ENCODE peak calls at places on chromosomes 3 and 15, in four cellular contexts. U, L, B and M are unnamed samples.

GRCh38 chr3:24264748-24265158 is 229.9 kb downstream of the THRB start:
- DNase-seq in U (peak), L (no peak), B (peak), M (peak)

GRCh38 chr3:150421799-150422548 is 13.9 kb downstream of the TSC22D2 start:
- DNase-seq in U (no peak), L (no peak), B (no peak), M (no peak)

GRCh38 chr3:153115326-153115725 is 46.7 kb upstream of the RAP2B start:
- DNase-seq in U (no peak), L (no peak), B (no peak), M (no peak)

GRCh38 chr3:150150633-150151032 is 179.9 kb upstream of the PFN2 start:
- DNase-seq in U (no peak), L (no peak), B (no peak), M (no peak)

GRCh38 chr15:63909819-63910437 is 76.2 kb upstream of the HERC1 start:
- DNase-seq in U (peak), L (no peak), B (no peak), M (no peak)

GRCh38 chr3:18780941-18781340 is 355.8 kb upstream of the SATB1 start:
- DNase-seq in U (no peak), L (no peak), B (no peak), M (no peak)

GRCh38 chr3:13401149-13401548 is 19.0 kb downstream of the NUP210 start:
- DNase-seq in U (no peak), L (no peak), B (no peak), M (no peak)

GRCh38 chr15:69812881-69813280 is 284.8 kb downstream of the TLE3 start:
- DNase-seq in U (no peak), L (no peak), B (no peak), M (no peak)

GRCh38 chr3:59127071-59127470 is 77.2 kb upstream of the CFAP20DC start:
- DNase-seq in U (peak), L (no peak), B (no peak), M (no peak)

GRCh38 chr3:45462522-45463262 is 74.3 kb downstream of the LARS2 start:
- DNase-seq in U (no peak), L (no peak), B (no peak), M (no peak)

GRCh38 chr3:69869643-69870042 is 129.9 kb upstream of the SAMMSON start:
- DNase-seq in U (no peak), L (no peak), B (no peak), M (no peak)

GRCh38 chr3:194095464-194095863 is 40.5 kb upstream of the HES1 start:
- DNase-seq in U (no peak), L (no peak), B (peak), M (no peak)

GRCh38 chr3:143573904-143574303 is 274.4 kb downstream of the SLC9A9 start:
- DNase-seq in U (no peak), L (no peak), B (no peak), M (no peak)

GRCh38 chr3:33006571-33007286 is 55.3 kb downstream of the CCR4 start:
- DNase-seq in U (no peak), L (no peak), B (no peak), M (no peak)

GRCh38 chr3:57164606-57165573 is at the start of gene IL17RD:
- DNase-seq in U (peak), L (peak), B (peak), M (peak)

GRCh38 chr15:45279024-45279697 is 27.1 kb downstream of the SLC28A2 start:
- DNase-seq in U (peak), L (peak), B (peak), M (peak)

GRCh38 chr3:136142592-136142991 is 53.5 kb downstream of the MSL2 start:
- DNase-seq in U (no peak), L (no peak), B (peak), M (peak)

GRCh38 chr15:96345560-96346389 is 15.3 kb downstream of the NR2F2 start:
- DNase-seq in U (peak), L (no peak), B (peak), M (no peak)

GRCh38 chr3:195411831-195412230 is 31.0 kb downstream of the ACAP2 start:
- DNase-seq in U (no peak), L (no peak), B (no peak), M (no peak)

DNA sequence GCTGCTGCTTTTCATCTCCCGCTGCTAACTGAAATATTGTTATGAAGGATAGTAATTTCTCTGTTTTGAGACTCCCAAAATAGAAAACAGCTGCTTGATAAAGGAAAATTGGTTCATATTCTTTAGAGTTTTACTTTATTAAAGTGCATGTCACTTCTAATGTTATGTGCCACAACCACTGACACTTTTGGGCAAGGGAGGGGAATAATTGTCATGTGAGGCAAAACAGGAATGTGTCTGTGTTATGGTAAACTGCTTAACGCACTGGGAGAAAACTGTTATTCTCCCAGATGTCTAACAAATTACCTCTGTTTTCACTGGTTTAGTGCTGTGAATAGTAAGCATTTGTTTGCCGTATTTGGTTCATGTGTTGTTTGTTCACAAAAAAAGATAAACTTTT is 201.6 kb downstream of the PDZRN3 start:
- DNase-seq in U (no peak), L (no peak), B (no peak), M (no peak)
- TF ChIP-seq SUZ12 in U (no peak), L (no peak), B (no peak), M (no peak)

GRCh38 chr3:25508901-25509300 is 80.8 kb downstream of the RARB start:
- DNase-seq in U (no peak), L (no peak), B (no peak), M (no peak)
- TF ChIP-seq SUZ12 in U (no peak), L (no peak), B (no peak), M (no peak)

DNA sequence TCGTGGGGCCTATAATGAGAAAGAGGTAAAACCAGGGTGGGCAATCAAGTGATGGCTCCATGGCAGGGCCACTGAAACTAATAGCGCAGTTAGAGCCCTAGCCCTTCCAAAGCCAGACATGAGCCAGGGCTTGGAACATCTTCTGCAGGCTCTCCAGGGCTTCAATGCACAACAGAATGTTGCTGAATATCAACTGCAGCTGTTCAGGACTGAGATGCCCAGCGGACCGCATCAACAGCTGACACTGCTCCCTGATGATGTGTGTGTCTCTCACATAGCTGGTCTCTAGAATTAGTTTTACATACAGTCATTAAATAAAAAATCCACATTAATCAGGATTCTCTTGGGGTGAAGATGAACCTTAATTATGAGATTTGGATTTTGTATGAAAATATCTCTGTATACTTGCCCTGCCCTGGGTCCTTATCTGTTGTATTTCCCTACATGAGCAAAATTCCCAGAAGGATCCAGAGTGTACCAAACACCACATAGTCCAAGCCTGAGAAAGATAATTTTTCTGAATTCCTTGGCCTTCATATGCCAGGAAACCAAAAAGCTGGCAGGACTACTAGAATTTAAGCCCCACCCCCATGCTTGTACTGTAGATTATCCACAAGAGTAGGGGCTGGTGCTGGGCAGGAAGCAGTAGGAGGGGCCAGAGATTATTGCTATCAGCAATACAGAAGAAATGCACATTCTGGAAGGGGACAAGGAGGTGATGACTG is 7.7 kb upstream of the GOLGB1 start:
- DNase-seq in U (no peak), L (no peak), B (no peak), M (no peak)
- TF ChIP-seq SUZ12 in U (no peak), L (no peak), B (no peak), M (no peak)

GRCh38 chr3:3172627-3173026 is 6.9 kb downstream of the CRBN start:
- DNase-seq in U (no peak), L (no peak), B (no peak), M (no peak)

GRCh38 chr3:3165241-3165640 is 14.2 kb downstream of the CRBN start:
- DNase-seq in U (no peak), L (no peak), B (no peak), M (no peak)

GRCh38 chr3:3165650-3166049 is 13.8 kb downstream of the CRBN start:
- DNase-seq in U (no peak), L (no peak), B (no peak), M (no peak)

DNA sequence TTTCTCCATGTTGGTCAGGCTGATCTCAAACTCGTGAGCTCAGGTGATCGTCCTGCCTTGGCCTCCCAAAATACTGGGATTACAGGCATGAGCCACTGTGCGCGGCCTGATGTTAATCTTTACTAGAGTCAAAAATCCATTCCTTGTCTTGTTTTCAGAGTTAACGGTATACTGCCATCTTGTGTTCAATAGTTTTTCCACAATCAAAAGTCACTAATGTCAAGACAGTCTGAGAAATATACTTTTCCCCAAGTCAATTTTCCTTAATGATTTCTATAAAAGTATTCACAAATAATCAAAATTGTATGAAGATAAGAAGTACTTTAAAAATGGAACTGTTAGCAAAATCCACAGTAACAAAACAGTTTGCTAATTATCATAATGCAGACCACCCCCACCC is 8.5 kb downstream of the CRBN start:
- DNase-seq in U (no peak), L (no peak), B (no peak), M (peak)
- TF ChIP-seq SUZ12 in U (no peak), L (no peak), B (no peak), M (no peak)

DNA sequence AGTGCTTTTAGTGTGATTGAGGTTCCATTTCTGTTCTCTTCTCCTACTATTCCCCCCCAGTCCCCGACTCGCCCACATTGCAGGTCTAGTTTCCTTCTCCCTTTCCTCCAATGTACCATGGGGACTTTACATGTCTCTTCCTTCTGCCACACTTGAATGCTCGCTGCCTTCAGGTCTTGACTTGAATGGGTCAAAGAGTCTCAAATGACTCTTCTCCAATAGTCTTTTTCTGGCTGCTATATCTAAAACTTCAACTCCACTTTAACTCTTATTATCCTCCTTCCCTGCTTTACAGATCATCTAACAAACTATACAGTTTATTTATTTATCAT is 213.9 kb upstream of the SLC2A2 start:
- DNase-seq in U (no peak), L (no peak), B (no peak), M (no peak)
- TF ChIP-seq SUZ12 in U (no peak), L (no peak), B (no peak), M (no peak)

GRCh38 chr3:171221104-171221503 is 194.6 kb upstream of the SLC2A2 start:
- DNase-seq in U (no peak), L (no peak), B (no peak), M (no peak)
- TF ChIP-seq SUZ12 in U (no peak), L (no peak), B (no peak), M (no peak)

DNA sequence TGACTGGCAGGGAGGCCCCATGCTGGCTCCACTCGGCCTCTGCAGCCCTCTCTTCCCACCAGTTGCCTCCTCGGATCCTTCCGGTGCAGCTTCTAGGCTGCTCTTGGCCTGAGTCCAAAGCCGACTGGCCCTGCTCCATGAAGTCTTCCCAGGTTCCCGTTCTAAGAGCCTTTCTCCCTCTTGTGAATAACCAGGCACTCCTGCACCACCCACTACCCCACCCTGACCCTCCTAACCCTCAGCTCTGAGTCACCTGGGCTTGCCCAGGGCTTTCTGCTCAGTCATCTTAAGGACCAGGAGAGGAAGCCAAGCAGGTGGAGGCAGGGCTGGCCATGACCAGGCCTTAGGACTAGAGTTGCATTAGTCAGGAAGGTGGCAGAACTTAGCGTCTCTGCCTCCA is 28.1 kb upstream of the CNBP start:
- DNase-seq in U (peak), L (no peak), B (peak), M (no peak)
- TF ChIP-seq SUZ12 in U (no peak), L (no peak), B (no peak), M (no peak)